ENCODE peak calls at places on chromosomes 1 and 21, in four cellular contexts. One of them, this sample, is unnamed.

GRCh38 chr1:234093107-234093506 is 188.6 kb downstream of the SLC35F3 start:
- DNase-seq in mammary epithelial cell: no peak
- DNase-seq in PC-9: no peak
- DNase-seq in AG09319: no peak
- DNase-seq in this sample: no peak

GRCh38 chr1:154716614-154717372 is 108.8 kb upstream of the ADAR start:
- DNase-seq in AG09319: no peak
- DNase-seq in PC-9: no peak
- DNase-seq in mammary epithelial cell: no peak
- DNase-seq in this sample: no peak

GRCh38 chr1:29450591-29450990 is 214.3 kb downstream of the PTPRU start:
- DNase-seq in mammary epithelial cell: no peak
- DNase-seq in PC-9: no peak
- DNase-seq in AG09319: no peak
- DNase-seq in this sample: no peak

GRCh38 chr1:197146108-197147095 is at the start of gene ASPM:
- DNase-seq in AG09319: peak
- DNase-seq in mammary epithelial cell: peak
- DNase-seq in PC-9: peak
- DNase-seq in this sample: peak

GRCh38 chr1:41700986-41701535 is 216.6 kb upstream of the EDN2 start:
- DNase-seq in mammary epithelial cell: peak
- DNase-seq in PC-9: no peak
- DNase-seq in AG09319: no peak
- DNase-seq in this sample: no peak

GRCh38 chr1:84991097-84991890 is 5.6 kb downstream of the MCOLN2 start:
- DNase-seq in PC-9: no peak
- DNase-seq in mammary epithelial cell: no peak
- DNase-seq in AG09319: no peak
- DNase-seq in this sample: no peak

GRCh38 chr1:176854725-176855433 is 309.6 kb downstream of the ASTN1 start:
- DNase-seq in PC-9: no peak
- DNase-seq in mammary epithelial cell: no peak
- DNase-seq in AG09319: no peak
- DNase-seq in this sample: no peak

GRCh38 chr1:10253755-10254154 is 43.4 kb downstream of the KIF1B start:
- DNase-seq in mammary epithelial cell: peak
- DNase-seq in PC-9: no peak
- DNase-seq in AG09319: peak
- DNase-seq in this sample: no peak

GRCh38 chr1:36620142-36620541 is 137.4 kb upstream of the CSF3R start:
- DNase-seq in mammary epithelial cell: no peak
- DNase-seq in AG09319: no peak
- DNase-seq in PC-9: no peak
- DNase-seq in this sample: no peak

GRCh38 chr1:116769561-116769977 is 15.3 kb downstream of the CD2 start:
- DNase-seq in PC-9: no peak
- DNase-seq in AG09319: no peak
- DNase-seq in mammary epithelial cell: peak
- DNase-seq in this sample: no peak

GRCh38 chr1:215119719-215120118 is 37.2 kb downstream of the KCNK2 start:
- DNase-seq in AG09319: peak
- DNase-seq in mammary epithelial cell: peak
- DNase-seq in PC-9: no peak
- DNase-seq in this sample: no peak

GRCh38 chr1:15100369-15101111 is 53.0 kb upstream of the TMEM51 start:
- DNase-seq in mammary epithelial cell: peak
- DNase-seq in AG09319: no peak
- DNase-seq in PC-9: peak
- DNase-seq in this sample: peak

GRCh38 chr1:166905930-166906329 is 29.9 kb upstream of the TADA1 start:
- DNase-seq in PC-9: peak
- DNase-seq in mammary epithelial cell: peak
- DNase-seq in AG09319: no peak
- DNase-seq in this sample: no peak

GRCh38 chr1:198907423-198907746 is 268.5 kb downstream of the PTPRC start:
- DNase-seq in mammary epithelial cell: no peak
- DNase-seq in AG09319: no peak
- DNase-seq in PC-9: no peak
- DNase-seq in this sample: no peak

GRCh38 chr1:59971464-59971911 is 44.9 kb upstream of the CYP2J2 start:
- DNase-seq in PC-9: peak
- DNase-seq in mammary epithelial cell: peak
- DNase-seq in AG09319: no peak
- DNase-seq in this sample: no peak

GRCh38 chr1:198771562-198772153 is 132.8 kb downstream of the PTPRC start:
- DNase-seq in PC-9: no peak
- DNase-seq in mammary epithelial cell: no peak
- DNase-seq in AG09319: no peak
- DNase-seq in this sample: no peak

GRCh38 chr1:208059328-208060017 is 148.5 kb upstream of the CD34 start:
- DNase-seq in AG09319: no peak
- DNase-seq in mammary epithelial cell: no peak
- DNase-seq in PC-9: no peak
- DNase-seq in this sample: no peak

GRCh38 chr1:62389531-62389930 is 47.3 kb upstream of the USP1 start:
- DNase-seq in PC-9: peak
- DNase-seq in AG09319: no peak
- DNase-seq in mammary epithelial cell: peak
- DNase-seq in this sample: no peak

GRCh38 chr21:36127250-36127904 is 7.5 kb upstream of the CBR3 start:
- DNase-seq in mammary epithelial cell: no peak
- DNase-seq in AG09319: no peak
- DNase-seq in PC-9: no peak
- DNase-seq in this sample: no peak

GRCh38 chr1:12602633-12603024 is 15.4 kb downstream of the DHRS3 start:
- DNase-seq in PC-9: no peak
- DNase-seq in AG09319: no peak
- DNase-seq in mammary epithelial cell: no peak
- DNase-seq in this sample: no peak

GRCh38 chr1:12599657-12600056 is 18.4 kb downstream of the DHRS3 start:
- DNase-seq in PC-9: no peak
- DNase-seq in AG09319: no peak
- DNase-seq in mammary epithelial cell: no peak
- DNase-seq in this sample: no peak

GRCh38 chr1:12601690-12602632 is 16.0 kb downstream of the DHRS3 start:
- DNase-seq in mammary epithelial cell: peak
- DNase-seq in PC-9: no peak
- DNase-seq in AG09319: peak
- DNase-seq in this sample: no peak

GRCh38 chr1:12600335-12600734 is 17.7 kb downstream of the DHRS3 start:
- DNase-seq in AG09319: no peak
- DNase-seq in PC-9: no peak
- DNase-seq in mammary epithelial cell: no peak
- DNase-seq in this sample: no peak

GRCh38 chr1:12600880-12601633 is 17.0 kb downstream of the DHRS3 start:
- DNase-seq in AG09319: no peak
- DNase-seq in PC-9: no peak
- DNase-seq in mammary epithelial cell: no peak
- DNase-seq in this sample: no peak
- TF ChIP-seq CTCF in AG09319: peak
- TF ChIP-seq CTCF in PC-9: peak
- TF ChIP-seq CTCF in mammary epithelial cell: peak
- TF ChIP-seq CTCF in this sample: peak

DNA sequence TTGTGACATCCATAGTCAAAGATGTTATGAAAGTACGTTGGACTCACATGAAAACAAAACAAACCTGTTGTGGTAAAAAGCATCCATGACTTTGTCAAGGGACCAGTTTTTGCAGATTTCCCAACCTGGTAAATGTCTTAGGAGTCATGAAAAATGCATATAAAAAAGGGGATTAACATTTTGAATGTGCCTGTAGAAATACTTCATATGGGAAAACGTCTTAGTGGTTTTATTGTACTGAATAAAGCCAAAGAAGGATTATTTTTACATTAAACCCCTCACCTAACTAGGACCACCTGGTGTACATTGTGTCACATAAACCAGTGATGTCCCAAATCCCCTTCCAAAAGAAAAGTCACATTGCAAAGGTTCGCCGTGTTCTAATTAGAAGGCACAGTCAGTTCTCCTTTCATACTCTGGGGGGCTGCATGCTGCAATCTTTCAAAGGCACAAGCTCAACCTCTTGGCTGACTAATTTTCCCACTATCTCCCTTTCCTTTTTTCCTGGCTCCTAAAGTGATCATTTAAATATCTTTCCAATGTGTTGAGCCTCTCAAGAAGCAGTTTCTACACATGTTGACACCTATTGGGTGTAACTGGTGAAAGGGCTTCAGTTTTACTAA is 119.8 kb upstream of the SPAG17 start:
- DNase-seq in PC-9: no peak
- DNase-seq in mammary epithelial cell: no peak
- DNase-seq in AG09319: peak
- DNase-seq in this sample: no peak
- TF ChIP-seq CTCF in PC-9: peak
- TF ChIP-seq CTCF in mammary epithelial cell: peak
- TF ChIP-seq CTCF in AG09319: peak
- TF ChIP-seq CTCF in this sample: peak

DNA sequence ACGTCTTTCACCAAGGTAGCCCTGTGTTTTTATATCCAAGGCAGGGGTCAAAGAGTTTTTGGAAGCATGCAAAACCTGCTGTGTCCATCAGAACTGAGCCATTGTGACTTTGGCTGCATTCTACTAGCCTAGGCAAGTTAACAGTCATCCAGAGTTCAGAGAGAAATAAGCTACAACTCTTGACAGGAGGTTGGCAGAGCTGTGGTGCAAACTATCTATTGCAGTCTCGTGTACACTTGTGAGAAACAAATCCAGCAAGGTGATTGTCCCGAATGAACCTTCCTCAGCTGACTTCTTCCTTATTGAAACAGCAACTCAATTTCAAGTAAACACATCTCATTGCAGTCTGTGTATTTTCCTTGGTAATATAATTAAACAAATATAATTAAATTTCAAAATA is 124.5 kb downstream of the NCAM2 start:
- DNase-seq in AG09319: no peak
- DNase-seq in PC-9: no peak
- DNase-seq in mammary epithelial cell: no peak
- DNase-seq in this sample: no peak
- TF ChIP-seq CTCF in AG09319: no peak
- TF ChIP-seq CTCF in PC-9: no peak
- TF ChIP-seq CTCF in mammary epithelial cell: no peak
- TF ChIP-seq CTCF in this sample: no peak

DNA sequence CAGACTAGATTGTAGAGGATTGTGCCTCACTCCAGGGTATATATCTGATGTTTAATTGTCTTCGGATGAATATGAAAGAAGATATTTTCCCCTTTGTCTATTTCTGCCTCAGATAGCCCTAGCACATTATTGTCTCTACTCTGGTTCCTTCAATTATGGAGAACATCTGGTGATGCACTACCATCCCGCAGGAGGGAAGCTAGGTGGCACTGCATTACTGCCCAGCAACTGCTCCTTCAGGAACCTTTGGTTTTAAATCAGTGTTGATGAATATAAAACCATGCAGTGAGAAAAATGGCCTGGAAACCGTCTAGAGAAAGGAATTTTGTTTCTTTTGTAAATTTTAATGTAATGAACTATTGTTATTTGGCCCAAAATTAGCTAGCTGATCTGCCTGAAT is 68.5 kb downstream of the GPR88 start:
- DNase-seq in AG09319: peak
- DNase-seq in mammary epithelial cell: peak
- DNase-seq in PC-9: peak
- DNase-seq in this sample: no peak
- TF ChIP-seq CTCF in AG09319: peak
- TF ChIP-seq CTCF in mammary epithelial cell: peak
- TF ChIP-seq CTCF in PC-9: peak
- TF ChIP-seq CTCF in this sample: peak

DNA sequence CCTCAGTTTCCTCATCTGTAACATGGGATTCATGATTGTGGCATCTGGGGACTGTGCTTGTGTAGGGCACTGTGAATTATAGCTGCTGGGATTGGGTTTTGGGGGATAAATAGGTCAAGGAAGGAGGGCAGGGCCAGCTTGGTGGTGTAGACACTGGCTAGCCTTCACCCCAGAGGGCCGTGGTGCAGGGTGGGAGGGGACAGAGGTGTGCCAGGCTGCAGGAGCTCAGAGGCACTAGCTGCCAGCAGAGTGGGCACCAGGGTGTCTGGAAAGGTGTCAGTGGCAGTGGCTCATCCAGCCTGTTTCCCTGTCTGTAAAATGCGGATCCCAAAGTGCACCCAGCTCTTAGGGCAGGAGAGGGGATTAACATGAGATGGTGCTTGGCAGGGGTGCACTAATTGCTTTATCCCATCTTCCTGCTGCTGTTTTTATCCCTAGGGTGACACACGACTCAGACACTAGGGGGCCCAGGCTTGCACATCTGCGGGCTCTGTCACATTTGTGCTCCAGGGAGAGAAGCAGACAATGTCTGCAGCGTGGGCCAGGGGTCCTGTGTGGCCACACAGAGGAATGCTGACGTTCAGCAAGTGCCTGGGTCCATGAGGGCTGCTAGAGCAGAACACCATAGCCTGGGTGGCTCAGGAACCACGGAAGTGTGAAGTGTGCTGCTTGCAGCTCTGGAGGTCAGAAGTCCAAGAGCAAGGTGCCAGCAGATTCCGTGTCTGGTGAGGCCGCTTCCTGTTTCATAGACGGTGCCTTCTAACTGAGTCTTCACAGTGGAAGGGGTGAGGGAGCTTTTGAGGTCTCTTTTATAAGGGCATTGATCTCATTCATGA is 19.3 kb downstream of the OBSCN start:
- DNase-seq in AG09319: no peak
- DNase-seq in PC-9: no peak
- DNase-seq in mammary epithelial cell: no peak
- DNase-seq in this sample: no peak
- TF ChIP-seq CTCF in AG09319: peak
- TF ChIP-seq CTCF in PC-9: peak
- TF ChIP-seq CTCF in mammary epithelial cell: peak
- TF ChIP-seq CTCF in this sample: peak

GRCh38 chr1:203148127-203148526 is 20.6 kb downstream of the ADORA1 start:
- DNase-seq in PC-9: no peak
- DNase-seq in mammary epithelial cell: no peak
- DNase-seq in AG09319: no peak
- DNase-seq in this sample: no peak
- TF ChIP-seq CTCF in PC-9: peak
- TF ChIP-seq CTCF in mammary epithelial cell: peak
- TF ChIP-seq CTCF in AG09319: no peak
- TF ChIP-seq CTCF in this sample: no peak

DNA sequence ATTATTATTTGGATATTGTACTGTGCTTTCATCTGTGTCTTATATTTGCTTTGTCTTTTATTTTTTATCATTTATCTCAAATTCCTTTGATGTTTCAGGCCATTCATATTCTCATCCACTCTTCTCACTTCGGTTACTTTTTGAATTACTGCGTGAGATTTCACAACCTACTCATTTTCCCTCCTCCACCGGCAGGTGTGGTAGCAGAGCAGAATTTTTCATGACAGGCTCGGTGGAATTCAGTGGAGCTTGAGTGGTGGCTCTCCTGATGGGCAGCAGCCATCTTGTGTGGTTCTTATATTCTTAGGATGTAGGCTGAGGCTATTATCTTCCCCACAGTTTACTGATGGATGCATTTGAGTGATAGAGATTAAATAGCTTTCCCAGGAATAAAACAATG is 92.3 kb upstream of the IVNS1ABP start:
- DNase-seq in PC-9: no peak
- DNase-seq in AG09319: no peak
- DNase-seq in mammary epithelial cell: no peak
- DNase-seq in this sample: no peak
- TF ChIP-seq CTCF in PC-9: no peak
- TF ChIP-seq CTCF in AG09319: no peak
- TF ChIP-seq CTCF in mammary epithelial cell: no peak
- TF ChIP-seq CTCF in this sample: no peak